ENCODE peak calls at places on chromosomes 4 and X, in nine cellular contexts. One of them, this sample, is unnamed.
A peak's percentile ranks its signal among the peaks of the same experiment; 100 is the strongest.

GRCh38 chrX:50988649-50989048 is 78.1 kb downstream of the BMP15 start:
- DNase-seq in activated naive CD4-positive, alpha-beta T cell treated with Interleukin-2 at 50 U/mL for 16 hours: no peak
- DNase-seq in NCI-H1092 treated with DMSO at 0.1 percent for 48 hours: peak; percentile 4
- DNase-seq in hippocampal formation: no peak
- DNase-seq in GM13977: peak; percentile 20
- DNase-seq in naive B cell: no peak
- DNase-seq in CD4-positive, CD25-positive, alpha-beta regulatory T cell: no peak
- DNase-seq in GM06990: no peak
- DNase-seq in CMK: no peak
- DNase-seq in this sample: peak; percentile 22

GRCh38 chr4:111744847-111745246 is 400.4 kb upstream of the FAM241A start:
- DNase-seq in activated naive CD4-positive, alpha-beta T cell treated with Interleukin-2 at 50 U/mL for 16 hours: no peak
- DNase-seq in NCI-H1092 treated with DMSO at 0.1 percent for 48 hours: no peak
- DNase-seq in hippocampal formation: no peak
- DNase-seq in GM13977: no peak
- DNase-seq in naive B cell: no peak
- DNase-seq in CD4-positive, CD25-positive, alpha-beta regulatory T cell: no peak
- DNase-seq in GM06990: no peak
- DNase-seq in CMK: no peak
- DNase-seq in this sample: no peak

GRCh38 chr4:74793757-74794340 is 474 bp downstream of the BTC start:
- DNase-seq in activated naive CD4-positive, alpha-beta T cell treated with Interleukin-2 at 50 U/mL for 16 hours: no peak
- DNase-seq in NCI-H1092 treated with DMSO at 0.1 percent for 48 hours: peak; percentile 4
- DNase-seq in hippocampal formation: no peak
- DNase-seq in GM13977: peak; percentile 19
- DNase-seq in naive B cell: no peak
- DNase-seq in CD4-positive, CD25-positive, alpha-beta regulatory T cell: no peak
- DNase-seq in GM06990: peak; percentile 31
- DNase-seq in CMK: no peak
- DNase-seq in this sample: no peak

GRCh38 chrX:16993791-16994318 is 47.4 kb downstream of the REPS2 start:
- DNase-seq in activated naive CD4-positive, alpha-beta T cell treated with Interleukin-2 at 50 U/mL for 16 hours: no peak
- DNase-seq in NCI-H1092 treated with DMSO at 0.1 percent for 48 hours: no peak
- DNase-seq in hippocampal formation: peak; percentile 21
- DNase-seq in GM13977: no peak
- DNase-seq in naive B cell: no peak
- DNase-seq in CD4-positive, CD25-positive, alpha-beta regulatory T cell: no peak
- DNase-seq in GM06990: no peak
- DNase-seq in CMK: no peak
- DNase-seq in this sample: no peak

GRCh38 chrX:141314441-141314840 is 72.1 kb upstream of the SPANXC start:
- DNase-seq in activated naive CD4-positive, alpha-beta T cell treated with Interleukin-2 at 50 U/mL for 16 hours: no peak
- DNase-seq in NCI-H1092 treated with DMSO at 0.1 percent for 48 hours: no peak
- DNase-seq in hippocampal formation: no peak
- DNase-seq in GM13977: no peak
- DNase-seq in naive B cell: no peak
- DNase-seq in CD4-positive, CD25-positive, alpha-beta regulatory T cell: no peak
- DNase-seq in GM06990: no peak
- DNase-seq in CMK: no peak
- DNase-seq in this sample: no peak

GRCh38 chr4:74821541-74821940 is 27.2 kb upstream of the BTC start:
- DNase-seq in activated naive CD4-positive, alpha-beta T cell treated with Interleukin-2 at 50 U/mL for 16 hours: no peak
- DNase-seq in NCI-H1092 treated with DMSO at 0.1 percent for 48 hours: no peak
- DNase-seq in hippocampal formation: no peak
- DNase-seq in GM13977: no peak
- DNase-seq in naive B cell: no peak
- DNase-seq in CD4-positive, CD25-positive, alpha-beta regulatory T cell: no peak
- DNase-seq in GM06990: no peak
- DNase-seq in CMK: no peak
- DNase-seq in this sample: no peak

GRCh38 chrX:12292996-12293765 is 154.9 kb downstream of the FRMPD4 start:
- DNase-seq in activated naive CD4-positive, alpha-beta T cell treated with Interleukin-2 at 50 U/mL for 16 hours: no peak
- DNase-seq in NCI-H1092 treated with DMSO at 0.1 percent for 48 hours: no peak
- DNase-seq in hippocampal formation: no peak
- DNase-seq in GM13977: no peak
- DNase-seq in naive B cell: no peak
- DNase-seq in CD4-positive, CD25-positive, alpha-beta regulatory T cell: no peak
- DNase-seq in GM06990: no peak
- DNase-seq in CMK: no peak
- DNase-seq in this sample: no peak

GRCh38 chr4:158259955-158260575 is 49.8 kb downstream of the TMEM144 start:
- DNase-seq in activated naive CD4-positive, alpha-beta T cell treated with Interleukin-2 at 50 U/mL for 16 hours: no peak
- DNase-seq in NCI-H1092 treated with DMSO at 0.1 percent for 48 hours: no peak
- DNase-seq in hippocampal formation: no peak
- DNase-seq in GM13977: no peak
- DNase-seq in naive B cell: no peak
- DNase-seq in CD4-positive, CD25-positive, alpha-beta regulatory T cell: no peak
- DNase-seq in GM06990: no peak
- DNase-seq in CMK: no peak
- DNase-seq in this sample: peak; percentile 2

GRCh38 chr4:55876387-55876786 is 22.9 kb downstream of the EXOC1 start:
- DNase-seq in activated naive CD4-positive, alpha-beta T cell treated with Interleukin-2 at 50 U/mL for 16 hours: no peak
- DNase-seq in NCI-H1092 treated with DMSO at 0.1 percent for 48 hours: no peak
- DNase-seq in hippocampal formation: no peak
- DNase-seq in GM13977: no peak
- DNase-seq in naive B cell: no peak
- DNase-seq in CD4-positive, CD25-positive, alpha-beta regulatory T cell: no peak
- DNase-seq in GM06990: no peak
- DNase-seq in CMK: no peak
- DNase-seq in this sample: no peak

GRCh38 chrX:41602946-41603345 is 85.8 kb upstream of the GPR34 start:
- DNase-seq in activated naive CD4-positive, alpha-beta T cell treated with Interleukin-2 at 50 U/mL for 16 hours: no peak
- DNase-seq in NCI-H1092 treated with DMSO at 0.1 percent for 48 hours: no peak
- DNase-seq in hippocampal formation: no peak
- DNase-seq in GM13977: no peak
- DNase-seq in naive B cell: no peak
- DNase-seq in CD4-positive, CD25-positive, alpha-beta regulatory T cell: no peak
- DNase-seq in GM06990: no peak
- DNase-seq in CMK: no peak
- DNase-seq in this sample: no peak

GRCh38 chr4:3135155-3136011 is 60.9 kb downstream of the HTT start:
- DNase-seq in activated naive CD4-positive, alpha-beta T cell treated with Interleukin-2 at 50 U/mL for 16 hours: no peak
- DNase-seq in NCI-H1092 treated with DMSO at 0.1 percent for 48 hours: peak; percentile 59
- DNase-seq in hippocampal formation: no peak
- DNase-seq in GM13977: no peak
- DNase-seq in naive B cell: no peak
- DNase-seq in CD4-positive, CD25-positive, alpha-beta regulatory T cell: no peak
- DNase-seq in GM06990: no peak
- DNase-seq in CMK: no peak
- DNase-seq in this sample: no peak

GRCh38 chr4:102614801-102615200 is 113.6 kb downstream of the NFKB1 start:
- DNase-seq in activated naive CD4-positive, alpha-beta T cell treated with Interleukin-2 at 50 U/mL for 16 hours: no peak
- DNase-seq in NCI-H1092 treated with DMSO at 0.1 percent for 48 hours: no peak
- DNase-seq in hippocampal formation: no peak
- DNase-seq in GM13977: no peak
- DNase-seq in naive B cell: no peak
- DNase-seq in CD4-positive, CD25-positive, alpha-beta regulatory T cell: peak; percentile 36
- DNase-seq in GM06990: no peak
- DNase-seq in CMK: no peak
- DNase-seq in this sample: no peak

GRCh38 chr4:103359900-103360299 is 161.8 kb upstream of the CENPE start:
- DNase-seq in activated naive CD4-positive, alpha-beta T cell treated with Interleukin-2 at 50 U/mL for 16 hours: no peak
- DNase-seq in NCI-H1092 treated with DMSO at 0.1 percent for 48 hours: no peak
- DNase-seq in hippocampal formation: no peak
- DNase-seq in GM13977: no peak
- DNase-seq in naive B cell: no peak
- DNase-seq in CD4-positive, CD25-positive, alpha-beta regulatory T cell: no peak
- DNase-seq in GM06990: no peak
- DNase-seq in CMK: no peak
- DNase-seq in this sample: no peak

GRCh38 chr4:869776-870175 is 43.8 kb upstream of the CPLX1 start:
- DNase-seq in activated naive CD4-positive, alpha-beta T cell treated with Interleukin-2 at 50 U/mL for 16 hours: no peak
- DNase-seq in NCI-H1092 treated with DMSO at 0.1 percent for 48 hours: no peak
- DNase-seq in hippocampal formation: no peak
- DNase-seq in GM13977: no peak
- DNase-seq in naive B cell: no peak
- DNase-seq in CD4-positive, CD25-positive, alpha-beta regulatory T cell: no peak
- DNase-seq in GM06990: no peak
- DNase-seq in CMK: no peak
- DNase-seq in this sample: no peak

GRCh38 chr4:1345905-1346780 is 865 bp upstream of the UVSSA start:
- DNase-seq in activated naive CD4-positive, alpha-beta T cell treated with Interleukin-2 at 50 U/mL for 16 hours: peak; percentile 54
- DNase-seq in NCI-H1092 treated with DMSO at 0.1 percent for 48 hours: peak; percentile 57
- DNase-seq in hippocampal formation: no peak
- DNase-seq in GM13977: peak; percentile 61
- DNase-seq in naive B cell: peak; percentile 30
- DNase-seq in CD4-positive, CD25-positive, alpha-beta regulatory T cell: peak; percentile 62
- DNase-seq in GM06990: no peak
- DNase-seq in CMK: no peak
- DNase-seq in this sample: no peak

GRCh38 chrX:96387801-96388200 is 296.8 kb upstream of the DIAPH2 start:
- DNase-seq in activated naive CD4-positive, alpha-beta T cell treated with Interleukin-2 at 50 U/mL for 16 hours: no peak
- DNase-seq in NCI-H1092 treated with DMSO at 0.1 percent for 48 hours: no peak
- DNase-seq in hippocampal formation: no peak
- DNase-seq in GM13977: no peak
- DNase-seq in naive B cell: no peak
- DNase-seq in CD4-positive, CD25-positive, alpha-beta regulatory T cell: no peak
- DNase-seq in GM06990: no peak
- DNase-seq in CMK: no peak
- DNase-seq in this sample: no peak

GRCh38 chr4:16122784-16123183 is 39.0 kb upstream of the PROM1 start:
- DNase-seq in activated naive CD4-positive, alpha-beta T cell treated with Interleukin-2 at 50 U/mL for 16 hours: no peak
- DNase-seq in NCI-H1092 treated with DMSO at 0.1 percent for 48 hours: no peak
- DNase-seq in hippocampal formation: no peak
- DNase-seq in GM13977: no peak
- DNase-seq in naive B cell: no peak
- DNase-seq in CD4-positive, CD25-positive, alpha-beta regulatory T cell: no peak
- DNase-seq in GM06990: no peak
- DNase-seq in CMK: no peak
- DNase-seq in this sample: no peak

GRCh38 chrX:133653363-133653762 is 238.1 kb upstream of the GPC4 start:
- DNase-seq in activated naive CD4-positive, alpha-beta T cell treated with Interleukin-2 at 50 U/mL for 16 hours: no peak
- DNase-seq in NCI-H1092 treated with DMSO at 0.1 percent for 48 hours: no peak
- DNase-seq in hippocampal formation: no peak
- DNase-seq in GM13977: no peak
- DNase-seq in naive B cell: no peak
- DNase-seq in CD4-positive, CD25-positive, alpha-beta regulatory T cell: no peak
- DNase-seq in GM06990: no peak
- DNase-seq in CMK: no peak
- DNase-seq in this sample: no peak

GRCh38 chr4:102713096-102713495 is 47.7 kb downstream of the MANBA start:
- DNase-seq in activated naive CD4-positive, alpha-beta T cell treated with Interleukin-2 at 50 U/mL for 16 hours: no peak
- DNase-seq in NCI-H1092 treated with DMSO at 0.1 percent for 48 hours: no peak
- DNase-seq in hippocampal formation: no peak
- DNase-seq in GM13977: no peak
- DNase-seq in naive B cell: no peak
- DNase-seq in CD4-positive, CD25-positive, alpha-beta regulatory T cell: no peak
- DNase-seq in GM06990: no peak
- DNase-seq in CMK: no peak
- DNase-seq in this sample: no peak

GRCh38 chr4:123418486-123418931 is 21.9 kb downstream of the SPRY1 start:
- DNase-seq in activated naive CD4-positive, alpha-beta T cell treated with Interleukin-2 at 50 U/mL for 16 hours: no peak
- DNase-seq in NCI-H1092 treated with DMSO at 0.1 percent for 48 hours: peak; percentile 97
- DNase-seq in hippocampal formation: no peak
- DNase-seq in GM13977: no peak
- DNase-seq in naive B cell: peak; percentile 17
- DNase-seq in CD4-positive, CD25-positive, alpha-beta regulatory T cell: no peak
- DNase-seq in GM06990: peak; percentile 30
- DNase-seq in CMK: no peak
- DNase-seq in this sample: peak; percentile 57

GRCh38 chrX:118935352-118935751 is 39.1 kb upstream of the LONRF3 start:
- DNase-seq in activated naive CD4-positive, alpha-beta T cell treated with Interleukin-2 at 50 U/mL for 16 hours: no peak
- DNase-seq in NCI-H1092 treated with DMSO at 0.1 percent for 48 hours: no peak
- DNase-seq in hippocampal formation: no peak
- DNase-seq in GM13977: no peak
- DNase-seq in naive B cell: no peak
- DNase-seq in CD4-positive, CD25-positive, alpha-beta regulatory T cell: no peak
- DNase-seq in GM06990: no peak
- DNase-seq in CMK: no peak
- DNase-seq in this sample: no peak

GRCh38 chrX:70754169-70754843 is 154.2 kb downstream of the TEX11 start:
- DNase-seq in activated naive CD4-positive, alpha-beta T cell treated with Interleukin-2 at 50 U/mL for 16 hours: no peak
- DNase-seq in NCI-H1092 treated with DMSO at 0.1 percent for 48 hours: no peak
- DNase-seq in hippocampal formation: no peak
- DNase-seq in GM13977: no peak
- DNase-seq in naive B cell: no peak
- DNase-seq in CD4-positive, CD25-positive, alpha-beta regulatory T cell: no peak
- DNase-seq in GM06990: no peak
- DNase-seq in CMK: no peak
- DNase-seq in this sample: no peak

GRCh38 chr4:88697113-88697512 is 516 bp downstream of the NAP1L5 start:
- DNase-seq in activated naive CD4-positive, alpha-beta T cell treated with Interleukin-2 at 50 U/mL for 16 hours: peak; percentile 11
- DNase-seq in NCI-H1092 treated with DMSO at 0.1 percent for 48 hours: peak; percentile 48
- DNase-seq in hippocampal formation: no peak
- DNase-seq in GM13977: no peak
- DNase-seq in naive B cell: peak; percentile 7
- DNase-seq in CD4-positive, CD25-positive, alpha-beta regulatory T cell: peak; percentile 6
- DNase-seq in GM06990: peak; percentile 6
- DNase-seq in CMK: no peak
- DNase-seq in this sample: no peak

GRCh38 chr4:144621681-144622080 is 24.3 kb upstream of the HHIP start:
- DNase-seq in activated naive CD4-positive, alpha-beta T cell treated with Interleukin-2 at 50 U/mL for 16 hours: no peak
- DNase-seq in NCI-H1092 treated with DMSO at 0.1 percent for 48 hours: no peak
- DNase-seq in hippocampal formation: no peak
- DNase-seq in GM13977: no peak
- DNase-seq in naive B cell: no peak
- DNase-seq in CD4-positive, CD25-positive, alpha-beta regulatory T cell: no peak
- DNase-seq in GM06990: no peak
- DNase-seq in CMK: no peak
- DNase-seq in this sample: no peak

GRCh38 chrX:68238568-68238967 is 194.7 kb downstream of the OPHN1 start:
- DNase-seq in activated naive CD4-positive, alpha-beta T cell treated with Interleukin-2 at 50 U/mL for 16 hours: no peak
- DNase-seq in NCI-H1092 treated with DMSO at 0.1 percent for 48 hours: no peak
- DNase-seq in hippocampal formation: no peak
- DNase-seq in GM13977: no peak
- DNase-seq in naive B cell: no peak
- DNase-seq in CD4-positive, CD25-positive, alpha-beta regulatory T cell: no peak
- DNase-seq in GM06990: no peak
- DNase-seq in CMK: no peak
- DNase-seq in this sample: no peak

GRCh38 chr4:42397256-42397634 is at the start of gene SHISA3:
- DNase-seq in activated naive CD4-positive, alpha-beta T cell treated with Interleukin-2 at 50 U/mL for 16 hours: no peak
- DNase-seq in NCI-H1092 treated with DMSO at 0.1 percent for 48 hours: peak; percentile 36
- DNase-seq in hippocampal formation: no peak
- DNase-seq in GM13977: peak; percentile 55
- DNase-seq in naive B cell: peak; percentile 9
- DNase-seq in CD4-positive, CD25-positive, alpha-beta regulatory T cell: no peak
- DNase-seq in GM06990: peak; percentile 68
- DNase-seq in CMK: no peak
- DNase-seq in this sample: no peak

This sample was measured in amniotic stem cell.